ENCODE peak calls at places on chromosomes 3 and 15, in ten cellular contexts. A is KBM-7; C is dermis blood vessel endothelial cell; V is T-helper 9 cell; D is CD4-positive, alpha-beta T cell; Q is HS-27A; Z is AG09309; W is T1000; I is caudate nucleus; N is astrocyte of the spinal cord. F is an unnamed sample.

GRCh38 chr3:48215876-48216275 is 7.4 kb upstream of the CAMP start:
- DNase-seq in A (no peak), C (no peak), V (no peak), D (no peak), Q (no peak), Z (no peak), W (no peak), I (peak), N (no peak), F (no peak)

GRCh38 chr3:193987186-193987585 is 148.8 kb upstream of the HES1 start:
- DNase-seq in A (no peak), C (peak), V (no peak), D (no peak), Q (no peak), Z (no peak), W (no peak), I (no peak), N (peak), F (no peak)

GRCh38 chr3:65971281-65972252 is 67.2 kb downstream of the MAGI1 start:
- DNase-seq in A (no peak), C (no peak), V (no peak), D (no peak), Q (no peak), Z (no peak), W (no peak), I (no peak), N (peak), F (no peak)

GRCh38 chr3:161893972-161894371 is 397.4 kb downstream of the OTOL1 start:
- DNase-seq in A (no peak), C (peak), V (no peak), D (no peak), Q (peak), Z (peak), W (no peak), I (no peak), N (peak), F (no peak)

GRCh38 chr3:123067689-123068226 is 933 bp downstream of the PDIA5 start:
- DNase-seq in A (no peak), C (peak), V (no peak), D (no peak), Q (no peak), Z (no peak), W (no peak), I (no peak), N (no peak), F (no peak)

GRCh38 chr3:69200384-69201068 is 78.1 kb upstream of the LMOD3 start:
- DNase-seq in A (no peak), C (peak), V (peak), D (peak), Q (no peak), Z (no peak), W (no peak), I (no peak), N (peak), F (peak)

GRCh38 chr15:74044267-74045110 is 37.9 kb downstream of the GOLGA6A start:
- DNase-seq in A (no peak), C (no peak), V (no peak), D (no peak), Q (no peak), Z (no peak), W (no peak), I (no peak), N (no peak), F (no peak)

GRCh38 chr3:194300392-194300758 is 50.8 kb downstream of the CPN2 start:
- DNase-seq in A (no peak), C (no peak), V (no peak), D (no peak), Q (no peak), Z (no peak), W (no peak), I (no peak), N (peak), F (peak)

GRCh38 chr3:192169332-192169915 is 557.9 kb downstream of the FGF12 start:
- DNase-seq in A (no peak), C (peak), V (no peak), D (no peak), Q (no peak), Z (no peak), W (no peak), I (no peak), N (peak), F (no peak)

GRCh38 chr3:12730511-12731234 is 28.4 kb downstream of the TMEM40 start:
- DNase-seq in A (no peak), C (no peak), V (no peak), D (no peak), Q (no peak), Z (no peak), W (peak), I (no peak), N (no peak), F (no peak)

GRCh38 chr3:158791259-158791920 is 10.5 kb upstream of the MFSD1 start:
- DNase-seq in A (peak), C (peak), V (no peak), D (no peak), Q (no peak), Z (peak), W (no peak), I (no peak), N (peak), F (peak)

GRCh38 chr3:126417461-126418255 is 22.9 kb downstream of the CFAP100 start:
- DNase-seq in A (no peak), C (no peak), V (no peak), D (no peak), Q (no peak), Z (no peak), W (no peak), I (no peak), N (no peak), F (no peak)

GRCh38 chr3:126085276-126085675 is 1.4 kb upstream of the SLC41A3 start:
- DNase-seq in A (no peak), C (no peak), V (no peak), D (no peak), Q (no peak), Z (no peak), W (no peak), I (no peak), N (no peak), F (no peak)

GRCh38 chr3:170999737-171000242 is 26.7 kb downstream of the SLC2A2 start:
- DNase-seq in A (peak), C (peak), V (no peak), D (no peak), Q (peak), Z (peak), W (peak), I (no peak), N (peak), F (peak)

GRCh38 chr15:66846031-66846430 is 144.0 kb downstream of the SMAD6 start:
- DNase-seq in A (no peak), C (no peak), V (no peak), D (no peak), Q (no peak), Z (no peak), W (no peak), I (no peak), N (no peak), F (no peak)

GRCh38 chr15:83913034-83913632 is 259.2 kb downstream of the ADAMTSL3 start:
- DNase-seq in A (no peak), C (no peak), V (no peak), D (no peak), Q (no peak), Z (no peak), W (no peak), I (no peak), N (no peak), F (no peak)

GRCh38 chr15:41443275-41443674 is 26.4 kb downstream of the RTF1 start:
- DNase-seq in A (no peak), C (no peak), V (no peak), D (no peak), Q (no peak), Z (no peak), W (no peak), I (no peak), N (no peak), F (no peak)

GRCh38 chr15:43954181-43954621 is 127.4 kb downstream of the WDR76 start:
- DNase-seq in A (no peak), C (no peak), V (no peak), D (no peak), Q (no peak), Z (no peak), W (peak), I (no peak), N (no peak), F (no peak)

GRCh38 chr15:80371924-80372323 is 32.3 kb upstream of the ARNT2 start:
- DNase-seq in A (no peak), C (no peak), V (no peak), D (no peak), Q (no peak), Z (no peak), W (no peak), I (no peak), N (no peak), F (no peak)

GRCh38 chr3:56812749-56813655 is 11.3 kb upstream of the ARHGEF3 start:
- DNase-seq in A (no peak), C (peak), V (no peak), D (no peak), Q (no peak), Z (no peak), W (no peak), I (no peak), N (peak), F (peak)

GRCh38 chr15:29319823-29320222 is 50.2 kb upstream of the NSMCE3 start:
- DNase-seq in A (no peak), C (no peak), V (no peak), D (no peak), Q (no peak), Z (no peak), W (no peak), I (no peak), N (no peak), F (no peak)

GRCh38 chr3:69568926-69569325 is 170.3 kb upstream of the MITF start:
- DNase-seq in A (no peak), C (no peak), V (no peak), D (no peak), Q (no peak), Z (no peak), W (no peak), I (no peak), N (no peak), F (no peak)

GRCh38 chr3:135454890-135455289 is 510.6 kb upstream of the PPP2R3A start:
- DNase-seq in A (no peak), C (no peak), V (no peak), D (no peak), Q (no peak), Z (no peak), W (no peak), I (no peak), N (no peak), F (no peak)

GRCh38 chr3:197308591-197308990 is 10.2 kb upstream of the DLG1 start:
- DNase-seq in A (no peak), C (no peak), V (no peak), D (no peak), Q (no peak), Z (no peak), W (no peak), I (no peak), N (peak), F (no peak)

GRCh38 chr3:171556574-171557145 is 96.5 kb upstream of the TNIK start:
- DNase-seq in A (no peak), C (peak), V (no peak), D (no peak), Q (no peak), Z (no peak), W (no peak), I (no peak), N (no peak), F (peak)

F was measured in RWPE1.